ENCODE peak calls at places on chromosomes 16 and 17, in eight cellular contexts. One of them, this sample, is unnamed.

GRCh38 chr16:30728904-30729672 is 19.1 kb upstream of the PHKG2 start:
- DNase-seq in HEK293T: no peak
- DNase-seq in T-helper 2 cell: no peak
- DNase-seq in NCI-H2081: no peak
- DNase-seq in HuH-7: no peak
- DNase-seq in fibroblast of villous mesenchyme: no peak
- DNase-seq in activated gamma-delta T cell treated with anti-CD3 and anti-CD28 coated beads, Interleukin-2, amount 50 U/mL, for 16 hours: no peak
- DNase-seq in sigmoid colon: peak
- DNase-seq in this sample: no peak

GRCh38 chr16:11791144-11791828 is 5.8 kb downstream of the ZC3H7A start:
- DNase-seq in fibroblast of villous mesenchyme: no peak
- DNase-seq in HuH-7: no peak
- DNase-seq in T-helper 2 cell: no peak
- DNase-seq in sigmoid colon: no peak
- DNase-seq in NCI-H2081: no peak
- DNase-seq in activated gamma-delta T cell treated with anti-CD3 and anti-CD28 coated beads, Interleukin-2, amount 50 U/mL, for 16 hours: no peak
- DNase-seq in HEK293T: no peak
- DNase-seq in this sample: no peak

GRCh38 chr16:1792836-1793577 is 498 bp downstream of the IGFALS start:
- DNase-seq in NCI-H2081: no peak
- DNase-seq in sigmoid colon: no peak
- DNase-seq in activated gamma-delta T cell treated with anti-CD3 and anti-CD28 coated beads, Interleukin-2, amount 50 U/mL, for 16 hours: no peak
- DNase-seq in T-helper 2 cell: no peak
- DNase-seq in fibroblast of villous mesenchyme: no peak
- DNase-seq in HuH-7: no peak
- DNase-seq in HEK293T: no peak
- DNase-seq in this sample: no peak

GRCh38 chr16:69329369-69330285 is 761 bp downstream of the PDF start:
- DNase-seq in HuH-7: no peak
- DNase-seq in sigmoid colon: peak
- DNase-seq in HEK293T: no peak
- DNase-seq in activated gamma-delta T cell treated with anti-CD3 and anti-CD28 coated beads, Interleukin-2, amount 50 U/mL, for 16 hours: peak
- DNase-seq in NCI-H2081: peak
- DNase-seq in fibroblast of villous mesenchyme: no peak
- DNase-seq in T-helper 2 cell: no peak
- DNase-seq in this sample: no peak

GRCh38 chr16:28491080-28491969 is 549 bp downstream of the CLN3 start:
- DNase-seq in HuH-7: peak
- DNase-seq in HEK293T: peak
- DNase-seq in NCI-H2081: no peak
- DNase-seq in T-helper 2 cell: no peak
- DNase-seq in sigmoid colon: peak
- DNase-seq in activated gamma-delta T cell treated with anti-CD3 and anti-CD28 coated beads, Interleukin-2, amount 50 U/mL, for 16 hours: no peak
- DNase-seq in fibroblast of villous mesenchyme: peak
- DNase-seq in this sample: peak

GRCh38 chr16:10938321-10938720 is 3.9 kb downstream of the DEXI start:
- DNase-seq in activated gamma-delta T cell treated with anti-CD3 and anti-CD28 coated beads, Interleukin-2, amount 50 U/mL, for 16 hours: no peak
- DNase-seq in HEK293T: no peak
- DNase-seq in fibroblast of villous mesenchyme: no peak
- DNase-seq in HuH-7: no peak
- DNase-seq in T-helper 2 cell: no peak
- DNase-seq in sigmoid colon: no peak
- DNase-seq in NCI-H2081: no peak
- DNase-seq in this sample: no peak

GRCh38 chr16:49183911-49184310 is 97.7 kb downstream of the CBLN1 start:
- DNase-seq in HEK293T: peak
- DNase-seq in activated gamma-delta T cell treated with anti-CD3 and anti-CD28 coated beads, Interleukin-2, amount 50 U/mL, for 16 hours: no peak
- DNase-seq in NCI-H2081: no peak
- DNase-seq in HuH-7: peak
- DNase-seq in sigmoid colon: no peak
- DNase-seq in T-helper 2 cell: no peak
- DNase-seq in fibroblast of villous mesenchyme: no peak
- DNase-seq in this sample: peak

GRCh38 chr17:37672545-37673078 is 29.4 kb upstream of the DDX52 start:
- DNase-seq in sigmoid colon: no peak
- DNase-seq in T-helper 2 cell: no peak
- DNase-seq in HuH-7: no peak
- DNase-seq in NCI-H2081: no peak
- DNase-seq in activated gamma-delta T cell treated with anti-CD3 and anti-CD28 coated beads, Interleukin-2, amount 50 U/mL, for 16 hours: no peak
- DNase-seq in HEK293T: no peak
- DNase-seq in fibroblast of villous mesenchyme: no peak
- DNase-seq in this sample: no peak

GRCh38 chr17:40819528-40820125 is 2.8 kb downstream of the KRT10 start:
- DNase-seq in T-helper 2 cell: no peak
- DNase-seq in NCI-H2081: no peak
- DNase-seq in HuH-7: peak
- DNase-seq in activated gamma-delta T cell treated with anti-CD3 and anti-CD28 coated beads, Interleukin-2, amount 50 U/mL, for 16 hours: no peak
- DNase-seq in HEK293T: peak
- DNase-seq in fibroblast of villous mesenchyme: peak
- DNase-seq in sigmoid colon: no peak
- DNase-seq in this sample: no peak

GRCh38 chr17:20143740-20144139 is 134.6 kb downstream of the SPECC1 start:
- DNase-seq in HEK293T: no peak
- DNase-seq in fibroblast of villous mesenchyme: no peak
- DNase-seq in sigmoid colon: no peak
- DNase-seq in NCI-H2081: no peak
- DNase-seq in activated gamma-delta T cell treated with anti-CD3 and anti-CD28 coated beads, Interleukin-2, amount 50 U/mL, for 16 hours: no peak
- DNase-seq in HuH-7: no peak
- DNase-seq in T-helper 2 cell: no peak
- DNase-seq in this sample: no peak

GRCh38 chr16:12994402-12994801 is 93.0 kb downstream of the SHISA9 start:
- DNase-seq in T-helper 2 cell: no peak
- DNase-seq in activated gamma-delta T cell treated with anti-CD3 and anti-CD28 coated beads, Interleukin-2, amount 50 U/mL, for 16 hours: no peak
- DNase-seq in HEK293T: no peak
- DNase-seq in NCI-H2081: no peak
- DNase-seq in fibroblast of villous mesenchyme: no peak
- DNase-seq in HuH-7: no peak
- DNase-seq in sigmoid colon: no peak
- DNase-seq in this sample: no peak

GRCh38 chr16:17080105-17080504 is 390.7 kb downstream of the XYLT1 start:
- DNase-seq in HuH-7: no peak
- DNase-seq in activated gamma-delta T cell treated with anti-CD3 and anti-CD28 coated beads, Interleukin-2, amount 50 U/mL, for 16 hours: no peak
- DNase-seq in T-helper 2 cell: no peak
- DNase-seq in NCI-H2081: no peak
- DNase-seq in HEK293T: no peak
- DNase-seq in fibroblast of villous mesenchyme: no peak
- DNase-seq in sigmoid colon: no peak
- DNase-seq in this sample: no peak

GRCh38 chr17:56213031-56213430 is 59.8 kb downstream of the ANKFN1 start:
- DNase-seq in T-helper 2 cell: no peak
- DNase-seq in HuH-7: no peak
- DNase-seq in HEK293T: no peak
- DNase-seq in NCI-H2081: no peak
- DNase-seq in fibroblast of villous mesenchyme: no peak
- DNase-seq in sigmoid colon: no peak
- DNase-seq in activated gamma-delta T cell treated with anti-CD3 and anti-CD28 coated beads, Interleukin-2, amount 50 U/mL, for 16 hours: no peak
- DNase-seq in this sample: no peak

GRCh38 chr17:40433551-40434384 is 9.5 kb upstream of the IGFBP4 start:
- DNase-seq in activated gamma-delta T cell treated with anti-CD3 and anti-CD28 coated beads, Interleukin-2, amount 50 U/mL, for 16 hours: no peak
- DNase-seq in sigmoid colon: peak
- DNase-seq in HuH-7: no peak
- DNase-seq in fibroblast of villous mesenchyme: no peak
- DNase-seq in HEK293T: peak
- DNase-seq in T-helper 2 cell: no peak
- DNase-seq in NCI-H2081: no peak
- DNase-seq in this sample: peak

GRCh38 chr16:24800586-24800985 is 45.2 kb upstream of the SLC5A11 start:
- DNase-seq in activated gamma-delta T cell treated with anti-CD3 and anti-CD28 coated beads, Interleukin-2, amount 50 U/mL, for 16 hours: no peak
- DNase-seq in HuH-7: peak
- DNase-seq in fibroblast of villous mesenchyme: peak
- DNase-seq in NCI-H2081: no peak
- DNase-seq in sigmoid colon: no peak
- DNase-seq in HEK293T: peak
- DNase-seq in T-helper 2 cell: no peak
- DNase-seq in this sample: peak

GRCh38 chr17:64519601-64520000 is 12.8 kb downstream of the CEP95 start:
- DNase-seq in fibroblast of villous mesenchyme: no peak
- DNase-seq in NCI-H2081: no peak
- DNase-seq in T-helper 2 cell: no peak
- DNase-seq in HuH-7: no peak
- DNase-seq in sigmoid colon: no peak
- DNase-seq in HEK293T: no peak
- DNase-seq in activated gamma-delta T cell treated with anti-CD3 and anti-CD28 coated beads, Interleukin-2, amount 50 U/mL, for 16 hours: no peak
- DNase-seq in this sample: no peak

GRCh38 chr17:27623578-27623977 is 7.4 kb upstream of the LGALS9 start:
- DNase-seq in HEK293T: no peak
- DNase-seq in NCI-H2081: no peak
- DNase-seq in T-helper 2 cell: no peak
- DNase-seq in activated gamma-delta T cell treated with anti-CD3 and anti-CD28 coated beads, Interleukin-2, amount 50 U/mL, for 16 hours: no peak
- DNase-seq in HuH-7: no peak
- DNase-seq in sigmoid colon: no peak
- DNase-seq in fibroblast of villous mesenchyme: no peak
- DNase-seq in this sample: no peak

GRCh38 chr17:55817273-55817709 is 66.4 kb downstream of the PCTP start:
- DNase-seq in HuH-7: no peak
- DNase-seq in NCI-H2081: no peak
- DNase-seq in fibroblast of villous mesenchyme: no peak
- DNase-seq in T-helper 2 cell: no peak
- DNase-seq in HEK293T: no peak
- DNase-seq in activated gamma-delta T cell treated with anti-CD3 and anti-CD28 coated beads, Interleukin-2, amount 50 U/mL, for 16 hours: no peak
- DNase-seq in sigmoid colon: no peak
- DNase-seq in this sample: no peak

GRCh38 chr17:76240461-76241204 is at the start of gene RNF157:
- DNase-seq in T-helper 2 cell: peak
- DNase-seq in HuH-7: peak
- DNase-seq in HEK293T: peak
- DNase-seq in sigmoid colon: peak
- DNase-seq in NCI-H2081: peak
- DNase-seq in fibroblast of villous mesenchyme: peak
- DNase-seq in activated gamma-delta T cell treated with anti-CD3 and anti-CD28 coated beads, Interleukin-2, amount 50 U/mL, for 16 hours: no peak
- DNase-seq in this sample: peak

GRCh38 chr16:75052481-75053211 is 53.8 kb downstream of the ZNRF1 start:
- DNase-seq in T-helper 2 cell: no peak
- DNase-seq in NCI-H2081: no peak
- DNase-seq in HuH-7: no peak
- DNase-seq in fibroblast of villous mesenchyme: no peak
- DNase-seq in HEK293T: no peak
- DNase-seq in activated gamma-delta T cell treated with anti-CD3 and anti-CD28 coated beads, Interleukin-2, amount 50 U/mL, for 16 hours: no peak
- DNase-seq in sigmoid colon: no peak
- DNase-seq in this sample: peak

GRCh38 chr16:75265911-75266701 is 14.7 kb upstream of the BCAR1 start:
- DNase-seq in T-helper 2 cell: no peak
- DNase-seq in HuH-7: peak
- DNase-seq in fibroblast of villous mesenchyme: peak
- DNase-seq in sigmoid colon: peak
- DNase-seq in HEK293T: peak
- DNase-seq in activated gamma-delta T cell treated with anti-CD3 and anti-CD28 coated beads, Interleukin-2, amount 50 U/mL, for 16 hours: no peak
- DNase-seq in NCI-H2081: peak
- DNase-seq in this sample: peak

GRCh38 chr17:57445772-57446472 is 189.6 kb downstream of the MSI2 start:
- DNase-seq in NCI-H2081: no peak
- DNase-seq in fibroblast of villous mesenchyme: no peak
- DNase-seq in activated gamma-delta T cell treated with anti-CD3 and anti-CD28 coated beads, Interleukin-2, amount 50 U/mL, for 16 hours: no peak
- DNase-seq in sigmoid colon: no peak
- DNase-seq in HEK293T: no peak
- DNase-seq in HuH-7: no peak
- DNase-seq in T-helper 2 cell: no peak
- DNase-seq in this sample: no peak

GRCh38 chr17:18256776-18257175 is 1.8 kb downstream of the FLII start:
- DNase-seq in HuH-7: no peak
- DNase-seq in NCI-H2081: no peak
- DNase-seq in HEK293T: no peak
- DNase-seq in activated gamma-delta T cell treated with anti-CD3 and anti-CD28 coated beads, Interleukin-2, amount 50 U/mL, for 16 hours: no peak
- DNase-seq in fibroblast of villous mesenchyme: no peak
- DNase-seq in sigmoid colon: no peak
- DNase-seq in T-helper 2 cell: no peak
- DNase-seq in this sample: no peak

GRCh38 chr17:63178530-63178929 is 212.5 kb downstream of the TANC2 start:
- DNase-seq in HEK293T: no peak
- DNase-seq in HuH-7: no peak
- DNase-seq in activated gamma-delta T cell treated with anti-CD3 and anti-CD28 coated beads, Interleukin-2, amount 50 U/mL, for 16 hours: no peak
- DNase-seq in NCI-H2081: no peak
- DNase-seq in sigmoid colon: no peak
- DNase-seq in T-helper 2 cell: no peak
- DNase-seq in fibroblast of villous mesenchyme: peak
- DNase-seq in this sample: no peak

GRCh38 chr17:64148017-64148631 is 18.2 kb upstream of the ERN1 start:
- DNase-seq in HuH-7: no peak
- DNase-seq in HEK293T: no peak
- DNase-seq in T-helper 2 cell: no peak
- DNase-seq in activated gamma-delta T cell treated with anti-CD3 and anti-CD28 coated beads, Interleukin-2, amount 50 U/mL, for 16 hours: no peak
- DNase-seq in NCI-H2081: no peak
- DNase-seq in sigmoid colon: no peak
- DNase-seq in fibroblast of villous mesenchyme: peak
- DNase-seq in this sample: no peak

GRCh38 chr16:27403601-27403992 is 1.6 kb downstream of the IL21R start:
- DNase-seq in HEK293T: no peak
- DNase-seq in T-helper 2 cell: no peak
- DNase-seq in HuH-7: no peak
- DNase-seq in activated gamma-delta T cell treated with anti-CD3 and anti-CD28 coated beads, Interleukin-2, amount 50 U/mL, for 16 hours: no peak
- DNase-seq in sigmoid colon: no peak
- DNase-seq in fibroblast of villous mesenchyme: no peak
- DNase-seq in NCI-H2081: no peak
- DNase-seq in this sample: no peak

GRCh38 chr16:65945485-65945884 is 421.0 kb upstream of the CDH5 start:
- DNase-seq in HuH-7: no peak
- DNase-seq in NCI-H2081: no peak
- DNase-seq in sigmoid colon: no peak
- DNase-seq in fibroblast of villous mesenchyme: no peak
- DNase-seq in activated gamma-delta T cell treated with anti-CD3 and anti-CD28 coated beads, Interleukin-2, amount 50 U/mL, for 16 hours: no peak
- DNase-seq in T-helper 2 cell: no peak
- DNase-seq in HEK293T: no peak
- DNase-seq in this sample: no peak

GRCh38 chr17:49691677-49692191 is 13.8 kb upstream of the SPOP start:
- DNase-seq in activated gamma-delta T cell treated with anti-CD3 and anti-CD28 coated beads, Interleukin-2, amount 50 U/mL, for 16 hours: no peak
- DNase-seq in sigmoid colon: peak
- DNase-seq in HEK293T: no peak
- DNase-seq in NCI-H2081: no peak
- DNase-seq in T-helper 2 cell: no peak
- DNase-seq in fibroblast of villous mesenchyme: no peak
- DNase-seq in HuH-7: no peak
- DNase-seq in this sample: peak

GRCh38 chr16:82653550-82654511 is 27.1 kb downstream of the CDH13 start:
- DNase-seq in HuH-7: no peak
- DNase-seq in fibroblast of villous mesenchyme: peak
- DNase-seq in HEK293T: no peak
- DNase-seq in activated gamma-delta T cell treated with anti-CD3 and anti-CD28 coated beads, Interleukin-2, amount 50 U/mL, for 16 hours: peak
- DNase-seq in sigmoid colon: peak
- DNase-seq in T-helper 2 cell: peak
- DNase-seq in NCI-H2081: no peak
- DNase-seq in this sample: peak